ENCODE peak calls at places on chromosomes 2 and 18, in eight cellular contexts. K is aorta, V is upper lobe of right lung, Y is pancreas, N is mucosa of descending colon, S is PC-3, H is neuronal stem cell, X is psoas muscle. E is an unnamed sample.

GRCh38 chr18:56353676-56354260 is 284.6 kb downstream of the TXNL1 start:
- DNase-seq in K (no peak), V (no peak), Y (no peak), N (no peak), S (no peak), H (no peak), X (no peak), E (no peak)

GRCh38 chr2:42810971-42811865 is 18.8 kb upstream of the HAAO start:
- DNase-seq in K (peak; percentile 84), V (peak; percentile 75), Y (peak; percentile 37), N (peak; percentile 71), S (no peak), H (peak; percentile 56), X (peak; percentile 78), E (peak; percentile 19)

GRCh38 chr2:236162804-236163482 is 5.2 kb downstream of the GBX2 start:
- DNase-seq in K (no peak), V (peak; percentile 56), Y (no peak), N (no peak), S (no peak), H (peak; percentile 30), X (no peak), E (no peak)

GRCh38 chr2:207311316-207312005 is 145.7 kb upstream of the KLF7 start:
- DNase-seq in K (no peak), V (no peak), Y (peak; percentile 25), N (no peak), S (peak; percentile 39), H (no peak), X (no peak), E (no peak)

GRCh38 chr2:120452131-120452530 is 106.2 kb downstream of the INHBB start:
- DNase-seq in K (peak; percentile 61), V (peak; percentile 56), Y (no peak), N (no peak), S (no peak), H (no peak), X (no peak), E (no peak)

GRCh38 chr2:189131986-189132385 is 47.6 kb downstream of the COL5A2 start:
- DNase-seq in K (no peak), V (no peak), Y (no peak), N (no peak), S (no peak), H (no peak), X (no peak), E (no peak)

GRCh38 chr2:73109796-73110540 is 2.8 kb downstream of the RAB11FIP5 start:
- DNase-seq in K (peak; percentile 28), V (no peak), Y (no peak), N (no peak), S (no peak), H (no peak), X (no peak), E (no peak)

GRCh38 chr18:59704146-59704545 is 6.9 kb upstream of the CCBE1 start:
- DNase-seq in K (no peak), V (no peak), Y (no peak), N (no peak), S (peak; percentile 62), H (no peak), X (no peak), E (no peak)

DNA sequence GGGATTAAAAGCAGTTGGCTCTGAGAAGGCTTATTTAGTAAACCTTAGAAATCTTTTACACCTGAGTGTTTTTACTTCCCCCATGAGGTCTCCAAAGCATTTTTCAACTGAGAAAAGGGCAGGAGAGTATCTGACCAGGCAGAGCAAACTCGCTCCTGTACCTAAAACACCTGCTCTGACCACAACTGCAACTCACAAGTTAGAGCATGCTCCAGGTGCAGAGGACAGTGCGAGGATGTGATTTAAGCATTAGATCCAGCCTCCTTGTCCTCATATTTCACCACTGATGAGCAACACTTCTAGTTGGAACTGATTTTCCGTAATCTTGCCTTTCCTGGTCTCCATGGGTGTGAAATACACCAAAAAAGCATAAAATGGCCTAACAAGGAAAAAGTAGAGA is 34.5 kb upstream of the TBC1D8 start:
- DNase-seq in K (no peak), V (no peak), Y (no peak), N (no peak), S (no peak), H (no peak), X (no peak), E (no peak)
- H3K4me3 ChIP-seq in K (no peak overlapping the region), V (no peak overlapping the region), Y (no peak overlapping the region), N (no peak overlapping the region), S (no peak overlapping the region), H (no peak overlapping the region), X (no peak overlapping the region), E (no peak overlapping the region)

DNA sequence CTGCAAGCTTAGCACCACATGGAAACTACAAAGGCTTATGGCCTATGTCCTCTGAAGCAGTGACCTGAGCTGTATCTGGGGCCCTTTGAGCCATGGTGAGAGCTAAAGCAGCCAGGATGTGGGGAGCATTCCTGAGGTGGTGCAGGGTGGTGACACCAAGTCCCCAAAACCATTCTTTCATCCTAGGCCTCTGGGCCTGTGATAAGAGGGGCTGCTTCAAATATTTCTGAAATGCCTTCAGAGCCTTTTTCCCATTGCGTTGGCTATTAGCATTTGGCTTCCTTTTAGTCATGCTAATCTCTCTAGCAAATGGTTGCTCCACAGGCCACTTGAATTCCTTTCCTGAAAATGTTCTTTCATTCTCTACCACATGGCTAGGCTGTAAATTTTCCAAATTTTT is 13.4 kb downstream of the CCDC150 start:
- DNase-seq in K (no peak), V (no peak), Y (no peak), N (no peak), S (no peak), H (no peak), X (no peak), E (no peak)
- H3K9me3 ChIP-seq in K (peaks cover 2% of the 10 kb centered on the region), V (peaks cover 15% of the 10 kb centered on the region), Y (no peaks in the 10 kb centered on the region), N (peaks cover 38% of the 10 kb centered on the region), S (peaks cover 32% of the 10 kb centered on the region), H (peaks cover 21% of the 10 kb centered on the region), X (peaks cover 33% of the 10 kb centered on the region), E (peaks cover 10% of the 10 kb centered on the region)

DNA sequence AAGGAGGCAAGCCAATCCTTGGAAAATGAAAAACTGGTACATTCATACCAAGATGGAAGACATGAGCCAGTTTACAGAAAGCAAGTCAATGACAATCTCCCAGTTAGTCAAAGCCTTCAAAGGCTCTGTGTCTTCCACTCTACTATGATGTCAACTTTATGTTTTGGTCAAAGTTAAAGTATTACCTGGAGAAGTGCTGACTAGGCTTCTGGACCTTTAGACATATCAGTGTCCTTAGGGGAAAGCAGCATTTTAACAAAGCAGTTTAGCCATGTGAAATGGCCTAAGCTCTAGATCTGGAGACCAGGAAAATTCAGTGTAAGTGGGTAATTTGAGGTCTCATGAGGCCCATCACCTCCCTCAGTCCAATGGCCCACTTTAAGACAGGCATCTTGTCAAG is 30.8 kb downstream of the AAK1 start:
- DNase-seq in K (no peak), V (no peak), Y (no peak), N (no peak), S (no peak), H (no peak), X (no peak), E (no peak)
- H3K36me3 ChIP-seq in K (peaks cover 3% of the 10 kb centered on the region), V (no peaks in the 10 kb centered on the region), Y (no peaks in the 10 kb centered on the region), N (no peaks in the 10 kb centered on the region), S (peaks cover 16% of the 10 kb centered on the region), H (no peaks in the 10 kb centered on the region), X (no peaks in the 10 kb centered on the region), E (peaks cover 22% of the 10 kb centered on the region)

DNA sequence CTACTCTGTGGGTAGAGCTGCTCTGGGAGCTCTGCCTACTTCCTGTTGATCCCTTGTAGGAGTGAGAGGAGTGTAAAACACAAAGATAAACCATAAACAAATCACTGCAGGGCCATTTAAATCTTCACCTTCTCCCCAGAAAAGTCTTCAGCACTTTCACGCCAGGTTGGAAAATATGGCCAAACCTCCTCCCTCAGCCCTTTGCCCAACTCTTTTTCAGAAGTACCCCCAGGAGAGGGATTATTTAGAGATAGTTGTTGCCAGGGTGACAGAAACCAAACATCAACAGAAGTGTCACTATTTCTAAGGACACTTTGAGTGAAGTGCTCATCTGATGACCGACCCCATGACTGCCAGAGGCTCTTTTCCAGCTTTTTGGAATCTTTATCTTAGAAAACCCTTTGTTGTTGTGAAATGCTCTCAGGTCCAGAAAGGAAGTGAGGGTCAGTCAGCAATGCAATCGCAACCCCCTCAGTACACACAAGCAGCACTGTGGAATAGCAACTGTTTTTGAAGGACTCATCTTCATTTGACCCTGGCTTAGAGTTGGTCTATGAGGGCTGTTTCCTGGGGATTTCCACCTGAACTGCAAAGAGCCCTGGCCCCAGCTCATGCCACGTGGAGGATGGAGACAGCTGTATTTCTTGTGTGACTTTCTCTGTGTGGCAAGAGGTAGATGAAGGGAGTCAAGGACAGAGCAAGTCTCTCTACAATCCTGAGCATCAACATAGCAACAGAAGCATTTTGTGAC is 114.0 kb upstream of the STON1 start:
- DNase-seq in K (no peak), V (no peak), Y (no peak), N (no peak), S (no peak), H (no peak), X (no peak), E (no peak)
- H3K4me3 ChIP-seq in K (no peak overlapping the region), V (no peak overlapping the region), Y (no peak overlapping the region), N (no peak overlapping the region), S (no peak overlapping the region), H (no peak overlapping the region), X (no peak overlapping the region), E (no peak overlapping the region)